ENCODE peak calls at places on chromosome 7, in ten cellular contexts. U is heart right ventricle, P is gastrocnemius medialis, G is hepatocyte, E is tibial nerve, O is IMR-90, H is BJ, Y is upper lobe of right lung, F is HFF-Myc, W is PC-3. C is an unnamed sample.

GRCh38 chr7:73811760-73812168 is 19.0 kb upstream of the CLDN4 start:
- DNase-seq in W (peak; percentile 84), E (peak; percentile 47), G (peak; percentile 84), F (no peak), P (peak; percentile 31), H (no peak), Y (peak; percentile 91), U (peak; percentile 68), O (peak; percentile 41), C (peak; percentile 72)

GRCh38 chr7:98713411-98713810 is 96.3 kb downstream of the NPTX2 start:
- DNase-seq in W (no peak), U (no peak), G (no peak), H (no peak), P (no peak), F (no peak), O (no peak), E (no peak), Y (no peak), C (no peak)

GRCh38 chr7:148058092-148058491 is 532.5 kb upstream of the C7orf33 start:
- DNase-seq in W (no peak), E (no peak), G (no peak), F (no peak), O (no peak), Y (no peak), H (no peak), U (no peak), P (no peak), C (no peak)

GRCh38 chr7:130453051-130453450 is 12.2 kb upstream of the CEP41 start:
- DNase-seq in Y (no peak), H (no peak), W (no peak), E (no peak), O (no peak), P (no peak), G (no peak), U (no peak), F (no peak), C (no peak)

GRCh38 chr7:100475549-100475948 is 3.5 kb downstream of the TSC22D4 start:
- DNase-seq in O (no peak), E (peak; percentile 47), Y (no peak), U (peak; percentile 56), G (peak; percentile 58), P (no peak), F (no peak), H (no peak), W (no peak), C (no peak)

GRCh38 chr7:77498659-77499379 is 38.3 kb upstream of the PTPN12 start:
- DNase-seq in U (no peak), Y (no peak), O (no peak), F (no peak), H (no peak), G (no peak), P (no peak), E (no peak), W (peak; percentile 41), C (no peak)

GRCh38 chr7:158034571-158034970 is 553.1 kb downstream of the PTPRN2 start:
- DNase-seq in F (no peak), O (no peak), U (no peak), E (no peak), H (no peak), P (no peak), Y (peak; percentile 9), G (no peak), W (no peak), C (peak; percentile 30)

GRCh38 chr7:97019710-97020109 is 4.9 kb downstream of the DLX5 start:
- DNase-seq in O (no peak), G (no peak), E (no peak), W (no peak), P (no peak), H (no peak), F (no peak), Y (no peak), U (no peak), C (no peak)

GRCh38 chr7:34849966-34850365 is 187.3 kb downstream of the DPY19L1 start:
- DNase-seq in E (no peak), W (no peak), H (no peak), Y (no peak), P (no peak), U (no peak), F (no peak), G (no peak), O (no peak), C (no peak)

GRCh38 chr7:113367187-113367586 is 248.8 kb upstream of the SMIM30 start:
- DNase-seq in P (no peak), F (no peak), H (no peak), W (peak; percentile 1), G (no peak), U (no peak), E (no peak), O (peak; percentile 2), Y (no peak), C (no peak)

GRCh38 chr7:155901176-155901575 is 88.9 kb upstream of the SHH start:
- DNase-seq in F (no peak), O (no peak), W (no peak), Y (no peak), H (no peak), G (no peak), U (no peak), P (no peak), E (no peak), C (no peak)

GRCh38 chr7:155896531-155897263 is 84.4 kb upstream of the SHH start:
- DNase-seq in E (no peak), P (no peak), U (no peak), O (no peak), Y (no peak), G (no peak), F (no peak), W (peak; percentile 88), H (no peak), C (no peak)

GRCh38 chr7:155893664-155894063 is 81.4 kb upstream of the SHH start:
- DNase-seq in O (no peak), Y (peak; percentile 7), G (no peak), U (no peak), P (no peak), E (no peak), H (no peak), F (no peak), W (no peak), C (no peak)

GRCh38 chr7:155897758-155898386 is 85.6 kb upstream of the SHH start:
- DNase-seq in H (no peak), G (no peak), U (no peak), E (no peak), O (no peak), W (peak; percentile 20), F (no peak), P (no peak), Y (peak; percentile 40), C (no peak)

DNA sequence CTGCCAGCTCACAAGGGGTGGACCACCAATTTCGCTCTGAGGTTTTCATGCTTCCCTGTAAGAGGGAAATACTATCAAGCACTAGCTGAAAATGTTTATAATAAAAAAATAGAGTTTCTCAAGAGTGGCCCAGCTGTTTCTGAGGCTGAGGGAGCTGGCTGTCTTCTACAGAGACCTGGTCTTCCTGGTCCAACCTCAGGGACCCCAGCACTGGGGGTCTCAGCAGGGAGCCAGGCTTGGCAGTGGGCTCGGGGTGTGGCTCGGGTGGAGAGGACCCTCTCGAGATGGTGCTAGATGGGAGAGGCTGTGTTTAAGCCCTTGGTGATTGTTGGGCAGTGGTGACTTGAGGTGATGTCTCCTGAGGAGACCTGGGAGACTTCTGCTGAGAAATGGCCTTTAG is 87.3 kb upstream of the SHH start:
- DNase-seq in F (no peak), H (no peak), G (no peak), U (no peak), E (no peak), O (no peak), Y (peak; percentile 25), W (no peak), P (no peak), C (no peak)
- H3K4me3 ChIP-seq in F (no peak overlapping the region), H (no peak overlapping the region), G (no peak overlapping the region), U (no peak overlapping the region), E (no peak overlapping the region), O (no peak overlapping the region), Y (no peak overlapping the region), W (no peak overlapping the region), P (no peak overlapping the region), C (no peak overlapping the region)

GRCh38 chr7:79245623-79246249 is 207.7 kb downstream of the MAGI2 start:
- DNase-seq in G (peak; percentile 17), O (no peak), F (no peak), H (no peak), P (no peak), Y (no peak), U (no peak), W (peak; percentile 6), E (no peak), C (no peak)
- TF ChIP-seq CTCF in G (no peak), O (no peak), F (peak; percentile 7), H (no peak), P (no peak), Y (no peak), U (no peak), W (peak; percentile 40), E (no peak), C (no peak)

DNA sequence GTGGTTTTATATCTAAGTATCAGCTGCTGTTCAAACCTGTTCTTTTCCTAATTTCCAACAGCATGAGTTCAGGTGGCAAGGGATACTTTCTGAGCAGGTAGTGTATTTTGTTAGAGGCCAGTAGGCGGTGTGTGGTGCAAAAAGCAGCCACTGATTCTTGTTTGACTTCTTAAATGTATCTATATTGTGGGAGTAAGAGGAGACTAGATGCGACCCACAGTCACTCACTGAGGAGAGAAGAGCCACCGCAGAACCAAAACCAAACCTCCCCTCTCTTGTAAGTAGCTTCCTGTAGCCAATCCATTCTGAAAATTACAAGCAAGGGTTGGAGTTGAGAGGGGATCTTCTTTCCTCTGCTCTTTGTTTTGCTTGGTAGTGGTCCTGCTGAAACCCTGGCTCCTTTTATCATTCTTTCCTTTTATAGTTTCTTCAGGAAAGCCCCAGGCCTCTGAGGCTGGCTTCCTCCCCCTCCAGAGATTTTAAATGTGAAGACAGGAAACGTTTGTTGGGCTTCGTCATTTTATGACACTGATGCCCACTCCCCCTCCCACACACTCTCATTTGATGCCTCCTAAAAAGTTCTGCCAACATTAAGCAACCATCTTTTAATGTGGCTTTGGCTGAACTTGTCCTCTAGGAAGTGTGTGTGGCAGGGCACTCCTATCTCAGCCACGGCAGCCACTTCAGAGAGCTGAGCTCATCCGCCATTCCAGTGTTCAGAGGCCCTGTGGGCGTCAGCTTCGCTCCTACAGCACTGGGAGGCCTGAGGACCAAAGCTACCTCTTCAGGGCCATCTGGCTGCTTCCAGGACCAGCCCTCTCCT is 566.1 kb downstream of the SUGCT start:
- DNase-seq in O (peak; percentile 23), F (no peak), G (peak; percentile 16), P (no peak), H (no peak), E (no peak), W (no peak), U (no peak), Y (no peak), C (no peak)
- H3K4me3 ChIP-seq in O (no peak overlapping the region), F (no peak overlapping the region), G (no peak overlapping the region), P (no peak overlapping the region), H (no peak overlapping the region), E (no peak overlapping the region), W (no peak overlapping the region), U (no peak overlapping the region), Y (no peak overlapping the region), C (no peak overlapping the region)

DNA sequence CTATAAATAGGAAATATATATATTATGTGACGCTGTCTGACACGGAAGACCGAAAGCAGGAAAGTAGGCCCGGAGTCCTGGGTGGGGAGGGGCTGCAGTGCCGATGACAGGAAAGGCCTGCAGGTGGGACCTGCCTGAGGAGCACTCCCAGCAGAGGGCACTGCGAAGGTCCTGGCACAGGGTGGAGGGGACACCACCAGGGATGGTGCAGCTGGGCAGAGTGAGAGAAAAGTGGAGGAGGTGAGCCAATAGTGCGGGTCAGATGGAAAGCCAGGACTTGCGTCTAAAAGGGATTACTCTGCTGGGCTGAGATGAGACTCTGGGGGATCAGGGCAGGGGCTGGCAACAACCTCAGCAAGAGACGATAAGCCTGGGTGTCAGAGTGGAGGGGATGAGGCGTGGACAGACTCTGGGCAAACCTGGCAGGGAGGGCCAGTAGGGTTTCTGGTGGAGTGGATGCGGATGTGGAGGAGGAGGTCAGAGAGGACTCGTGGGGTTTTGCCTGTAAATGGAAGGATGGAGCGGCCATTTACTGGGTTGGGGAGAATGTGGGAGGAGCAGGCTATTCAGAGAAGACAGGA is 118.2 kb upstream of the ZNF746 start:
- DNase-seq in U (peak; percentile 27), H (no peak), F (no peak), W (no peak), P (no peak), E (no peak), Y (no peak), G (no peak), O (no peak), C (no peak)
- TF ChIP-seq CTCF in U (peak; percentile 33), H (peak; percentile 9), F (no peak), W (no peak), P (no peak), E (no peak), Y (no peak), G (no peak), O (no peak), C (no peak)

C was measured in right atrium auricular region.